ENCODE peak calls at places on chromosomes 1 and 21, in eight cellular contexts. T is heart right ventricle, Y is cardiac muscle cell, P is GM12865, M is endothelial cell, U is IMR-90, C is tibial nerve, W is left lung. Z is an unnamed sample.
A peak's percentile ranks its signal among the peaks of the same experiment; 100 is the strongest.

GRCh38 chr1:96580920-96581319 is 140.7 kb upstream of the PTBP2 start:
- DNase-seq in M (no peak), C (no peak), P (no peak), Y (peak; percentile 27), T (no peak), W (no peak), U (no peak), Z (no peak)

GRCh38 chr21:34593954-34594531 is 20.9 kb downstream of the RCAN1 start:
- DNase-seq in Y (no peak), W (no peak), M (no peak), C (peak; percentile 38), U (no peak), P (no peak), T (no peak), Z (no peak)

GRCh38 chr1:72178266-72178665 is 104.1 kb downstream of the NEGR1 start:
- DNase-seq in Y (peak; percentile 35), U (peak; percentile 38), W (no peak), C (no peak), T (no peak), M (no peak), P (no peak), Z (no peak)

GRCh38 chr1:177307771-177308170 is 137.0 kb downstream of the BRINP2 start:
- DNase-seq in C (no peak), P (no peak), W (no peak), T (no peak), M (no peak), U (peak; percentile 5), Y (no peak), Z (no peak)

GRCh38 chr1:5585256-5585655 is 407.0 kb downstream of the NPHP4 start:
- DNase-seq in M (no peak), W (no peak), Y (no peak), U (no peak), C (no peak), P (no peak), T (no peak), Z (no peak)

GRCh38 chr1:24536391-24536840 is 19.5 kb upstream of the NCMAP start:
- DNase-seq in C (no peak), T (no peak), Y (peak; percentile 30), U (peak; percentile 71), W (no peak), M (no peak), P (peak; percentile 79), Z (no peak)

GRCh38 chr1:46486432-46487015 is 3.1 kb upstream of the DMBX1 start:
- DNase-seq in U (no peak), C (no peak), M (no peak), Y (no peak), W (no peak), P (no peak), T (no peak), Z (no peak)

GRCh38 chr21:42513151-42513984 is at the start of gene SLC37A1:
- DNase-seq in T (peak; percentile 42), W (no peak), M (peak; percentile 42), Y (peak; percentile 51), P (peak; percentile 56), U (no peak), C (no peak), Z (no peak)

GRCh38 chr21:43936186-43936967 is 71.4 kb downstream of the AGPAT3 start:
- DNase-seq in T (no peak), U (no peak), C (no peak), Y (no peak), M (no peak), P (no peak), W (no peak), Z (no peak)

GRCh38 chr1:85334962-85335361 is 58.5 kb upstream of the BCL10 start:
- DNase-seq in T (no peak), U (peak; percentile 62), M (no peak), P (peak; percentile 24), Y (no peak), W (no peak), C (no peak), Z (no peak)

GRCh38 chr1:205301220-205301821 is 20.2 kb downstream of the NUAK2 start:
- DNase-seq in C (no peak), W (peak; percentile 93), M (peak; percentile 68), P (no peak), T (no peak), Y (peak; percentile 86), U (peak; percentile 97), Z (peak; percentile 82)

GRCh38 chr1:244896550-244896949 is 32.2 kb upstream of the HNRNPU start:
- DNase-seq in P (no peak), C (no peak), T (no peak), M (no peak), W (no peak), Y (no peak), U (peak; percentile 94), Z (no peak)

GRCh38 chr1:53592521-53592982 is 133.4 kb downstream of the DMRTB1 start:
- DNase-seq in P (no peak), C (no peak), U (peak; percentile 79), W (peak; percentile 80), T (no peak), M (no peak), Y (no peak), Z (no peak)

GRCh38 chr1:53592985-53593757 is 134.0 kb downstream of the DMRTB1 start:
- DNase-seq in U (no peak), T (no peak), W (no peak), C (no peak), M (no peak), P (no peak), Y (no peak), Z (no peak)

GRCh38 chr1:53591924-53592323 is 132.7 kb downstream of the DMRTB1 start:
- DNase-seq in C (no peak), Y (no peak), U (no peak), M (no peak), W (no peak), P (no peak), T (no peak), Z (no peak)

GRCh38 chr1:53594391-53595180 is 135.4 kb downstream of the DMRTB1 start:
- DNase-seq in T (no peak), W (no peak), M (no peak), U (no peak), P (no peak), C (no peak), Y (no peak), Z (no peak)

GRCh38 chr1:53593758-53594380 is 134.7 kb downstream of the DMRTB1 start:
- DNase-seq in T (no peak), Y (peak; percentile 74), U (no peak), W (no peak), M (peak; percentile 78), C (no peak), P (no peak), Z (peak; percentile 60)
- TF ChIP-seq CTCF in T (peak; percentile 39), Y (peak; percentile 33), U (peak; percentile 19), W (peak; percentile 41), M (peak; percentile 35), C (no peak), P (no peak), Z (peak; percentile 22)

DNA sequence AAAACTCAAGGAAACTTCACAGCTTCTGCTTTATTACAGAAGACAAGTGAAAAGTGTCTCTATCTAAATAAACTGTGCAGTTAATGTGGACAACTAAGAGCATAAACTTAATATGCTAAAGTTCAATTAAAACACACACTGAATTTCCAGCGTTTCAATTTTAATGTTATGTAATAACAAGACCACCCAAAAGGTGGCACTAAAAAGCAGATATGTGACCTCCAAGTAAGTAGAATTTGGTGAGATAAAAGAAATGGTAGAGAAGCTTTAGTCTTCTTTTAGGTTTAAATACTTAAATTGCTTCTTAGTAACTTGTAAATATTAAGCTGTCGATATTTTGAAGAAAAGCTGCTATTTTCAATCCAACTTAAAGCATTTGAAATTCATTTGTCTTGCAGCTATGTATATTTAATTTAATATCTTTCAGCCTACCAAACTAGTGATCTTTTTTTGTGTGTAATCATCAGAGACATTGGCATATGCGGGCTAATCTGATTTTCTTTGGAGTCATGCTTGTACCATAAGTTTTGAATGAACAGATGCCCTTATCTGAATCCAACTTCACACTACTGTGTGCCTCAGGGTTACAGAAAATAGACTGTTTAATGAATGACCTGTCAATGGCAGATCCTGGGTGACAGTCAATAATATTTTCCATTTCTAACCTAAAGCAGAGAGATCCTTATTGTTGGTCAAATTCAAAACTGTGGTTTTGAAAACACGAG is 36.5 kb upstream of the ADAMTS1 start:
- DNase-seq in T (no peak), C (no peak), P (peak; percentile 9), W (no peak), M (no peak), Y (peak; percentile 48), U (peak; percentile 39), Z (no peak)
- TF ChIP-seq CTCF in T (peak; percentile 47), C (no peak), P (no peak), W (no peak), M (peak; percentile 72), Y (peak; percentile 38), U (peak; percentile 48), Z (peak; percentile 48)

GRCh38 chr1:86356247-86356646 is 39.9 kb downstream of the ODF2L start:
- DNase-seq in Y (no peak), P (no peak), W (no peak), C (no peak), U (peak; percentile 10), T (no peak), M (no peak), Z (no peak)
- TF ChIP-seq CTCF in Y (peak; percentile 33), P (no peak), W (no peak), C (no peak), U (peak; percentile 15), T (peak; percentile 15), M (no peak), Z (no peak)

GRCh38 chr1:214400136-214400535 is 119.2 kb downstream of the SMYD2 start:
- DNase-seq in M (no peak), C (no peak), W (no peak), U (peak; percentile 71), Y (no peak), P (no peak), T (no peak), Z (no peak)

GRCh38 chr1:214397497-214397896 is 116.5 kb downstream of the SMYD2 start:
- DNase-seq in P (no peak), T (no peak), C (no peak), Y (no peak), W (no peak), M (no peak), U (no peak), Z (no peak)

GRCh38 chr1:214396319-214396718 is 115.4 kb downstream of the SMYD2 start:
- DNase-seq in U (peak; percentile 67), W (no peak), C (no peak), T (no peak), Y (no peak), P (no peak), M (no peak), Z (no peak)

GRCh38 chr1:214401666-214402065 is 120.7 kb downstream of the SMYD2 start:
- DNase-seq in Y (no peak), P (no peak), U (no peak), C (no peak), M (no peak), W (no peak), T (no peak), Z (no peak)

GRCh38 chr1:214398490-214398889 is 117.5 kb downstream of the SMYD2 start:
- DNase-seq in Y (no peak), W (no peak), U (no peak), P (no peak), T (no peak), C (no peak), M (no peak), Z (no peak)
- TF ChIP-seq CTCF in Y (no peak), W (no peak), U (no peak), P (no peak), T (no peak), C (no peak), M (no peak), Z (no peak)